ENCODE peak calls at places on chromosome 6, in five cellular contexts. One of them, this sample, is unnamed.

GRCh38 chr6:122049341-122049740 is 350.1 kb upstream of the HSF2 start:
- DNase-seq in testis: no peak
- DNase-seq in ovary: peak; percentile 36
- DNase-seq in MM.1S: no peak
- DNase-seq in CD8-positive, alpha-beta T cell: no peak
- DNase-seq in this sample: no peak

GRCh38 chr6:37433657-37434271 is 743 bp downstream of the CMTR1 start:
- DNase-seq in testis: peak; percentile 44
- DNase-seq in ovary: no peak
- DNase-seq in MM.1S: peak; percentile 46
- DNase-seq in CD8-positive, alpha-beta T cell: peak; percentile 49
- DNase-seq in this sample: no peak

GRCh38 chr6:150417899-150418824 is 49.4 kb downstream of the IYD start:
- DNase-seq in testis: peak; percentile 58
- DNase-seq in ovary: no peak
- DNase-seq in MM.1S: peak; percentile 67
- DNase-seq in CD8-positive, alpha-beta T cell: no peak
- DNase-seq in this sample: no peak

GRCh38 chr6:15872252-15873103 is 209.7 kb upstream of the DTNBP1 start:
- DNase-seq in testis: no peak
- DNase-seq in ovary: no peak
- DNase-seq in MM.1S: no peak
- DNase-seq in CD8-positive, alpha-beta T cell: no peak
- DNase-seq in this sample: no peak

GRCh38 chr6:150123645-150124044 is 19.2 kb upstream of the PPP1R14C start:
- DNase-seq in testis: no peak
- DNase-seq in ovary: no peak
- DNase-seq in MM.1S: no peak
- DNase-seq in CD8-positive, alpha-beta T cell: no peak
- DNase-seq in this sample: no peak

GRCh38 chr6:3320238-3320637 is 61.5 kb downstream of the PSMG4 start:
- DNase-seq in testis: no peak
- DNase-seq in ovary: no peak
- DNase-seq in MM.1S: no peak
- DNase-seq in CD8-positive, alpha-beta T cell: no peak
- DNase-seq in this sample: no peak

GRCh38 chr6:7045331-7045730 is 62.4 kb upstream of the RREB1 start:
- DNase-seq in testis: no peak
- DNase-seq in ovary: no peak
- DNase-seq in MM.1S: no peak
- DNase-seq in CD8-positive, alpha-beta T cell: no peak
- DNase-seq in this sample: no peak

GRCh38 chr6:84428300-84428907 is 201.0 kb upstream of the CEP162 start:
- DNase-seq in testis: peak; percentile 67
- DNase-seq in ovary: no peak
- DNase-seq in MM.1S: peak; percentile 56
- DNase-seq in CD8-positive, alpha-beta T cell: no peak
- DNase-seq in this sample: no peak

GRCh38 chr6:90131614-90132423 is 164.8 kb downstream of the BACH2 start:
- DNase-seq in testis: no peak
- DNase-seq in ovary: no peak
- DNase-seq in MM.1S: no peak
- DNase-seq in CD8-positive, alpha-beta T cell: no peak
- DNase-seq in this sample: no peak

GRCh38 chr6:170404036-170404435 is 97.5 kb downstream of the FAM120B start:
- DNase-seq in testis: no peak
- DNase-seq in ovary: no peak
- DNase-seq in MM.1S: no peak
- DNase-seq in CD8-positive, alpha-beta T cell: no peak
- DNase-seq in this sample: no peak

GRCh38 chr6:32973934-32974333 is 5.5 kb downstream of the BRD2 start:
- DNase-seq in testis: no peak
- DNase-seq in ovary: no peak
- DNase-seq in MM.1S: peak; percentile 55
- DNase-seq in CD8-positive, alpha-beta T cell: peak; percentile 38
- DNase-seq in this sample: no peak

GRCh38 chr6:15752820-15753219 is 90.0 kb upstream of the DTNBP1 start:
- DNase-seq in testis: peak; percentile 31
- DNase-seq in ovary: no peak
- DNase-seq in MM.1S: no peak
- DNase-seq in CD8-positive, alpha-beta T cell: no peak
- DNase-seq in this sample: no peak

GRCh38 chr6:160767019-160767646 is 65.1 kb downstream of the PLG start:
- DNase-seq in testis: peak; percentile 83
- DNase-seq in ovary: peak; percentile 82
- DNase-seq in MM.1S: peak; percentile 65
- DNase-seq in CD8-positive, alpha-beta T cell: peak; percentile 36
- DNase-seq in this sample: peak; percentile 66

GRCh38 chr6:29827579-29828470 is at the start of gene HLA-G:
- DNase-seq in testis: no peak
- DNase-seq in ovary: no peak
- DNase-seq in MM.1S: no peak
- DNase-seq in CD8-positive, alpha-beta T cell: no peak
- DNase-seq in this sample: no peak

GRCh38 chr6:39296745-39297640 is 17.2 kb downstream of the KCNK17 start:
- DNase-seq in testis: peak; percentile 22
- DNase-seq in ovary: peak; percentile 37
- DNase-seq in MM.1S: no peak
- DNase-seq in CD8-positive, alpha-beta T cell: no peak
- DNase-seq in this sample: no peak

GRCh38 chr6:46772754-46773153 is 20.4 kb upstream of the MEP1A start:
- DNase-seq in testis: peak; percentile 21
- DNase-seq in ovary: no peak
- DNase-seq in MM.1S: no peak
- DNase-seq in CD8-positive, alpha-beta T cell: no peak
- DNase-seq in this sample: no peak

GRCh38 chr6:352896-353470 is 38.6 kb upstream of the IRF4 start:
- DNase-seq in testis: no peak
- DNase-seq in ovary: no peak
- DNase-seq in MM.1S: no peak
- DNase-seq in CD8-positive, alpha-beta T cell: no peak
- DNase-seq in this sample: no peak

GRCh38 chr6:163554663-163555062 is 140.1 kb downstream of the QKI start:
- DNase-seq in testis: peak; percentile 55
- DNase-seq in ovary: no peak
- DNase-seq in MM.1S: peak; percentile 20
- DNase-seq in CD8-positive, alpha-beta T cell: peak; percentile 62
- DNase-seq in this sample: no peak

GRCh38 chr6:40789143-40789764 is 202.1 kb upstream of the LRFN2 start:
- DNase-seq in testis: no peak
- DNase-seq in ovary: no peak
- DNase-seq in MM.1S: no peak
- DNase-seq in CD8-positive, alpha-beta T cell: peak; percentile 30
- DNase-seq in this sample: no peak

GRCh38 chr6:148962854-148963515 is 216.2 kb downstream of the UST start:
- DNase-seq in testis: no peak
- DNase-seq in ovary: no peak
- DNase-seq in MM.1S: no peak
- DNase-seq in CD8-positive, alpha-beta T cell: no peak
- DNase-seq in this sample: no peak
- H3K27ac ChIP-seq in testis: no peak overlapping the region
- H3K27ac ChIP-seq in ovary: no peak overlapping the region
- H3K27ac ChIP-seq in MM.1S: no peak overlapping the region
- H3K27ac ChIP-seq in CD8-positive, alpha-beta T cell: no peak overlapping the region
- H3K27ac ChIP-seq in this sample: no peak overlapping the region

DNA sequence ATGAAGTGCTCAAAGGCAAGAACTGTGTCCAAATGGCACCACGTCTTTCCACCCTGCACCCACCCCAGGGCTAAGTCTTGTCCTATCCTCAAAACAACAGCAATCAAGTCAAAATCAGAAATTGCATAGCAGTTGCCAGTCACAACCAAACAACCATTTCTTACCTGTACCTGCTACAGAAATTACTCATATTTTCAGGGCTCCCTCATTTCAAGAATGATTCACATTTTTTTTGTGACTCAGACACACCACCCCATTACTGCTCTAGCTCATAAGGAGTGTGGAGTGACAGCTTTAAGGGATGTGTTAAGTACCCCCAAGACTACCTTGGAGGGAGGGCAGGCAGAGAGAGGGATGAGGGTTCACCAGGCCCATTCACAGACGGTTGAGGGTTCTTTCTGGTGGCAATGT is 111.7 kb downstream of the TRERF1 start:
- DNase-seq in testis: no peak
- DNase-seq in ovary: no peak
- DNase-seq in MM.1S: no peak
- DNase-seq in CD8-positive, alpha-beta T cell: no peak
- DNase-seq in this sample: no peak
- H3K27ac ChIP-seq in testis: no peak overlapping the region
- H3K27ac ChIP-seq in ovary: no peak overlapping the region
- H3K27ac ChIP-seq in MM.1S: no peak overlapping the region
- H3K27ac ChIP-seq in CD8-positive, alpha-beta T cell: no peak overlapping the region
- H3K27ac ChIP-seq in this sample: peak overlapping the region; percentile 75

GRCh38 chr6:119962505-119962904 is 612.9 kb upstream of the MAN1A1 start:
- DNase-seq in testis: no peak
- DNase-seq in ovary: no peak
- DNase-seq in MM.1S: no peak
- DNase-seq in CD8-positive, alpha-beta T cell: no peak
- DNase-seq in this sample: no peak

GRCh38 chr6:119952696-119953095 is 603.1 kb upstream of the MAN1A1 start:
- DNase-seq in testis: no peak
- DNase-seq in ovary: no peak
- DNase-seq in MM.1S: no peak
- DNase-seq in CD8-positive, alpha-beta T cell: no peak
- DNase-seq in this sample: no peak

GRCh38 chr6:119960065-119960464 is 610.5 kb upstream of the MAN1A1 start:
- DNase-seq in testis: no peak
- DNase-seq in ovary: no peak
- DNase-seq in MM.1S: no peak
- DNase-seq in CD8-positive, alpha-beta T cell: no peak
- DNase-seq in this sample: no peak

GRCh38 chr6:119957195-119957594 is 607.6 kb upstream of the MAN1A1 start:
- DNase-seq in testis: no peak
- DNase-seq in ovary: no peak
- DNase-seq in MM.1S: no peak
- DNase-seq in CD8-positive, alpha-beta T cell: no peak
- DNase-seq in this sample: no peak
- H3K27ac ChIP-seq in testis: no peak overlapping the region
- H3K27ac ChIP-seq in ovary: no peak overlapping the region
- H3K27ac ChIP-seq in MM.1S: no peak overlapping the region
- H3K27ac ChIP-seq in CD8-positive, alpha-beta T cell: no peak overlapping the region
- H3K27ac ChIP-seq in this sample: no peak overlapping the region

GRCh38 chr6:99808992-99809391 is 185.0 kb downstream of the MCHR2 start:
- DNase-seq in testis: no peak
- DNase-seq in ovary: no peak
- DNase-seq in MM.1S: no peak
- DNase-seq in CD8-positive, alpha-beta T cell: no peak
- DNase-seq in this sample: no peak
- H3K27ac ChIP-seq in testis: no peak overlapping the region
- H3K27ac ChIP-seq in ovary: no peak overlapping the region
- H3K27ac ChIP-seq in MM.1S: no peak overlapping the region
- H3K27ac ChIP-seq in CD8-positive, alpha-beta T cell: no peak overlapping the region
- H3K27ac ChIP-seq in this sample: no peak overlapping the region

GRCh38 chr6:109429496-109429895 is 10.9 kb downstream of the PPIL6 start:
- DNase-seq in testis: no peak
- DNase-seq in ovary: no peak
- DNase-seq in MM.1S: no peak
- DNase-seq in CD8-positive, alpha-beta T cell: no peak
- DNase-seq in this sample: no peak
- H3K27ac ChIP-seq in testis: no peak overlapping the region
- H3K27ac ChIP-seq in ovary: no peak overlapping the region
- H3K27ac ChIP-seq in MM.1S: no peak overlapping the region
- H3K27ac ChIP-seq in CD8-positive, alpha-beta T cell: no peak overlapping the region
- H3K27ac ChIP-seq in this sample: no peak overlapping the region

DNA sequence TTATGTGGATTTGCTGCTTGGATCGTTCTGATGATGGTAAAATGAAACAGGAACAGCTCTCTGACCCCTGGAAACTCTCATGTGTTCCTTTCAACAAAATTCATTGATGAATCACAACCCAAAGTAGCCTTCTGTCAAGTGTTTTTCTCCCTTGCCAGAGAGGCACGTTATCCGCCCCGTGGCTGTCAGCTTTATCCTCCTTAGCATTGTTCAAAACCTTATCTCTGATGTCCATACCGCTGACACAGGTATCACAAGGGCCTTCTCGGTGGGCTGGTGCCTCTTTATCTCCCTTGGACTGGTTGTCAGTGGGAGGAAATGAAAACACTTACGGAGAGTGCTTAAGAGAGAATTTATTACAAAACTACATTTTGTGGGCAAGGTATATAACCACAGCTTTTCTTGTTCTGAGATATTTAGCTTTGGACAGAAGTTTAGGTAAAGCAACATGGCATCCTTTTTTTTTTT is 84.9 kb downstream of the TIAM2 start:
- DNase-seq in testis: no peak
- DNase-seq in ovary: no peak
- DNase-seq in MM.1S: no peak
- DNase-seq in CD8-positive, alpha-beta T cell: no peak
- DNase-seq in this sample: no peak
- H3K27ac ChIP-seq in testis: no peak overlapping the region
- H3K27ac ChIP-seq in ovary: no peak overlapping the region
- H3K27ac ChIP-seq in MM.1S: no peak overlapping the region
- H3K27ac ChIP-seq in CD8-positive, alpha-beta T cell: no peak overlapping the region
- H3K27ac ChIP-seq in this sample: no peak overlapping the region

DNA sequence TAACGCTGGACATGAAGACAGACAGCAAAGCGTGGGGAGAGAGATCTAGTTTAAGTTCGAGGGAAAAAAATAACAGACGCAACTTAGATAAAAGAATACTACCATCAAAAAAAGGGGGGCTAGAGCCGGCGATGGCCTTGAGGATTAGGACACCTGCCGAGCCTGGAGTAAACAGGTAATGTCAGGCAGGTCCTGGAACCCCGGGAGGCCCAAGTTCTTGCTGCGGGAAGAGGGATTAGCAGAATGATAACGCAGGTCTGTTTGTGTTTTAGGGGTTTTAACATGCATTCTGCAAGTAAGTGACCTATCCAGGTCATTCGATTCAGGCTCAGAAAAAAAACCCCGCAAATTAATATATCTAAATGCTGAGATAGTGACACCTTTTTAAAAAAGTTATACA is 754 bp upstream of the TMEM170B start:
- DNase-seq in testis: peak; percentile 20
- DNase-seq in ovary: peak; percentile 20
- DNase-seq in MM.1S: peak; percentile 10
- DNase-seq in CD8-positive, alpha-beta T cell: no peak
- DNase-seq in this sample: no peak
- H3K27ac ChIP-seq in testis: peak overlapping the region; percentile 89
- H3K27ac ChIP-seq in ovary: peak overlapping the region; percentile 32
- H3K27ac ChIP-seq in MM.1S: peak overlapping the region; percentile 49
- H3K27ac ChIP-seq in CD8-positive, alpha-beta T cell: peak overlapping the region; percentile 60
- H3K27ac ChIP-seq in this sample: no peak overlapping the region

This sample was measured in RWPE2.